ENCODE peak calls at places on chromosomes 12 and 14, in five cellular contexts. S, O, M, W and G are unnamed samples.

GRCh38 chr12:47811581-47812484 is 7.9 kb downstream of the HDAC7 start:
- DNase-seq in O (peak; percentile 74), S (no peak), W (peak; percentile 67), M (no peak), G (peak; percentile 83)

GRCh38 chr12:100651108-100651507 is 77.6 kb downstream of the GAS2L3 start:
- DNase-seq in W (no peak), O (no peak), S (no peak), M (no peak), G (no peak)

GRCh38 chr12:90902596-90902995 is 52.4 kb downstream of the CCER1 start:
- DNase-seq in W (no peak), M (no peak), S (no peak), O (no peak), G (no peak)

GRCh38 chr14:100012478-100012925 is 52.7 kb upstream of the EVL start:
- DNase-seq in M (no peak), O (no peak), S (no peak), W (no peak), G (no peak)

GRCh38 chr12:122888232-122888752 is 7.6 kb downstream of the VPS37B start:
- DNase-seq in W (peak; percentile 69), S (peak; percentile 89), O (no peak), M (no peak), G (no peak)

GRCh38 chr12:89700191-89700810 is 8.3 kb downstream of the ATP2B1 start:
- DNase-seq in M (no peak), W (no peak), O (no peak), S (no peak), G (no peak)

GRCh38 chr12:57240926-57241555 is 9.9 kb downstream of the STAC3 start:
- DNase-seq in S (peak; percentile 81), W (no peak), O (peak; percentile 33), M (no peak), G (no peak)

GRCh38 chr14:90274019-90274418 is 17.7 kb downstream of the PSMC1 start:
- DNase-seq in M (no peak), S (no peak), O (no peak), W (no peak), G (no peak)

GRCh38 chr14:54220122-54220691 is 176.6 kb upstream of the CDKN3 start:
- DNase-seq in M (no peak), W (no peak), O (peak; percentile 27), S (peak; percentile 66), G (peak; percentile 32)

GRCh38 chr12:113208041-113208934 is 13.0 kb upstream of the TPCN1 start:
- DNase-seq in M (peak; percentile 37), S (peak; percentile 30), W (peak; percentile 59), O (no peak), G (no peak)

GRCh38 chr12:131438874-131439273 is 272.0 kb upstream of the SFSWAP start:
- DNase-seq in S (peak; percentile 67), O (no peak), W (no peak), M (no peak), G (no peak)

GRCh38 chr14:67610491-67610890 is 9.2 kb upstream of the ARG2 start:
- DNase-seq in W (no peak), M (no peak), O (no peak), S (no peak), G (no peak)

GRCh38 chr12:25553083-25553482 is at the start of gene LMNTD1:
- DNase-seq in W (no peak), M (no peak), S (no peak), O (no peak), G (no peak)

GRCh38 chr12:49982246-49983229 is 9.8 kb downstream of the AQP6 start:
- DNase-seq in S (no peak), O (no peak), W (no peak), M (no peak), G (no peak)

GRCh38 chr12:124774462-124775167 is 89.0 kb downstream of the SCARB1 start:
- DNase-seq in S (no peak), O (no peak), M (no peak), W (peak; percentile 84), G (peak; percentile 62)

GRCh38 chr14:72443991-72444431 is 449.9 kb downstream of the DPF3 start:
- DNase-seq in M (peak; percentile 17), O (no peak), S (no peak), W (no peak), G (no peak)

GRCh38 chr12:123395236-123395635 is 11.3 kb downstream of the KMT5A start:
- DNase-seq in O (no peak), S (no peak), W (no peak), M (no peak), G (no peak)

GRCh38 chr14:89178802-89179201 is 238.2 kb downstream of the FOXN3 start:
- DNase-seq in O (no peak), W (no peak), S (no peak), M (no peak), G (no peak)

GRCh38 chr12:98154850-98155249 is 360.5 kb upstream of the TMPO start:
- DNase-seq in M (no peak), W (peak; percentile 21), S (peak; percentile 78), O (no peak), G (no peak)

GRCh38 chr14:23153891-23154796 is 29.3 kb downstream of the SLC7A8 start:
- DNase-seq in M (no peak), W (peak; percentile 94), S (peak; percentile 87), O (peak; percentile 94), G (peak; percentile 95)

GRCh38 chr14:35412281-35413057 is 7.9 kb upstream of the NFKBIA start:
- DNase-seq in S (no peak), W (no peak), M (no peak), O (no peak), G (no peak)

GRCh38 chr12:64030155-64030554 is 185.7 kb downstream of the SRGAP1 start:
- DNase-seq in W (no peak), M (no peak), S (no peak), O (no peak), G (no peak)

GRCh38 chr12:113082486-113083148 is 26.1 kb downstream of the DTX1 start:
- DNase-seq in W (no peak), M (no peak), S (no peak), O (no peak), G (no peak)

GRCh38 chr12:52182898-52183543 is 8.8 kb downstream of the KRT80 start:
- DNase-seq in W (no peak), M (no peak), S (peak; percentile 48), O (no peak), G (no peak)

GRCh38 chr12:57626929-57627445 is 6.0 kb downstream of the B4GALNT1 start:
- DNase-seq in O (no peak), M (no peak), S (no peak), W (no peak), G (no peak)

GRCh38 chr14:76329150-76329881 is 46.6 kb upstream of the ESRRB start:
- DNase-seq in W (no peak), M (no peak), S (peak; percentile 82), O (no peak), G (no peak)
- H3K4me3 ChIP-seq in W (no peak overlapping the region), M (no peak overlapping the region), S (peak overlapping the region; percentile 74), O (no peak overlapping the region), G (no peak overlapping the region)

DNA sequence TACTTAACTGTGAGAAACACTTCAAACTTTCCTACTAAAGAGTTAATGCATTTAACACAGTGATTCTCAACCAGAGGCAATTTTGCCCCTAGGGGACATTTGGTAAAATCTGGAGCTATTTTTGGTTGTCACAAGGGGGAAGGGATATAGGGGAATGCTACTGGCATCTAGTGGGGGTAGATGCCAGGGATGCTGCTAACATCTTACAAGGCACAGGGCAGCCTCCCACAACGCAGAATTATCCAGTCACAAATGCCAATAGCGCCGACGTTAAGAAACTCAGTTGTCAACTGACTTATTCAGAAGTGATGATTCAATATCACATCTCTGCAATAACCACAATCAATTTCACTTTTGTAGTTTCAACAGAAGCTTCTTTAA is 2.0 kb downstream of the EEA1 start:
- DNase-seq in M (no peak), W (no peak), O (peak; percentile 21), S (peak; percentile 60), G (no peak)
- H3K4me3 ChIP-seq in M (no peak overlapping the region), W (peak overlapping the region; percentile 98), O (peak overlapping the region; percentile 94), S (peak overlapping the region; percentile 66), G (no peak overlapping the region)

DNA sequence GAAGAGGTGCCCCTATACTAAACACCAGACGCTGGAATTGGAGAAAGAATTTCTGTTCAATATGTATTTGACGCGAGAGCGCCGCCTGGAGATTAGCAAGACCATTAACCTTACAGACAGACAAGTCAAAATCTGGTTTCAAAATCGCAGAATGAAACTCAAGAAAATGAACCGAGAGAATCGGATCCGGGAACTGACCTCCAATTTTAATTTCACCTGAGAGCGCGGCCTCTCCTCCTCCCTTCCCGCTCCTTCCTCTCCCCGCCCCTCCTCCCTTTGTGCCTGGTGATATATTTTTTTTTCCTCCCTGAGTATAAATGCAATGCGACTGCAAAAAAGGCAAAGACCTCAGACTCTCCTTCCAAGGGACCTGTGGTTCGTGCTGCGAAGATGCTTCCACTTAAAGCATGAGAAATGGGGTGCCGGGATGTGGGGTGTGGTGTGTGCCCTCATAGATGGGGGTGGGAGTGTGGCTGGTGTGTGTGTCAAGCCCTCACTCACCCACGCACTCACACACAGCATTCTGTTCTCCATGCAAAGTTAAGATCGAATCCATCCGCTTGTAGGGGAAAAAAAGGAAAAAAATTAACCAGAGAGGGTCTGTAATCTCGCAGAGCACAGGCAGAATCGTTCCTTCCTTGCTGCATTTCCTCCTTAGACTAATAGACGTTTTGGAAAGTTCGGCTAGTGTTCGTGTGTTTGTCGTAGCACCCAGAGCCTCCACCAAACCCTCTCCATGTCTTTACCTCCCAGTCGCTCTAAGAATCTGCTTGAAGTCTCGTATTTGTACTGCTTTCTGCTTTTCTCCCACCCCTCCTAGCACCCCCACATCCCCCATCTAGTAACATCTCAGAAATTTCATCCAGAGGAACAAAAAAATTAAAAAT is 4.5 kb downstream of the HOXC10 start:
- DNase-seq in M (no peak), W (peak; percentile 37), O (no peak), S (peak; percentile 68), G (no peak)
- H3K4me3 ChIP-seq in M (no peak overlapping the region), W (no peak overlapping the region), O (peak overlapping the region; percentile 79), S (peak overlapping the region; percentile 12), G (no peak overlapping the region)

DNA sequence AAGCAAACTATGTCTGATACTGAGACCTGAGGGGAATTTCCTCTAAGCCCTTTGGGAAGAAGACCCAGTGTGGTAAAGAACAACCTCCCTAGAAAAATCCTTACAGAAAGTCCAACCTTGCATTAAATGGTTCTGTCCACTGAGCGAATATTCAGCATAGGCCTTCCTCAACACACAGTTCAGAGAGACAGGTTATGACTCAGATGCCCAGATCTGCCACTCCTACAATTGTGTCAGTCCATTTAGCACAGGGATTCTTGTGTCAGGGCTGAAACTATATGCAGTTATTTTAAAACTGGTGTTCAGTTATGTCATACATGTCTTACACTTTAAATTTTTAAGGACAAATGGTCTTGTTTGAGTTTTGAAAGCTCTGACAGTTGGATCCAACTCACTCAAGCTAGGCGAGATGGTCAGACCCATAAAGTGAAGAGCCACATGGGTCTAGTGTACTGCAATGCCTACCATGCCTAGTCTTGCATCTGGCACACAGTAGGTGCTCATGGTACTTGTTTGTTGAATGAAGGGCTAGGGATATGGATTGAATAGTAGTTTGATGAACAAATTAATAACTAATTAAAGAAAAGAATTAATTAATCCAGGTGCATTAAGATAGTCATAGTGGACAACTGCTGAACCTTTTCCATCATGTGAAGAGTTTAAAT is 207.5 kb upstream of the PWP1 start:
- DNase-seq in S (no peak), M (no peak), O (no peak), W (no peak), G (no peak)
- H3K4me3 ChIP-seq in S (no peak overlapping the region), M (no peak overlapping the region), O (no peak overlapping the region), W (no peak overlapping the region), G (no peak overlapping the region)